ENCODE peak calls at places on chromosomes 11 and 22, in seven cellular contexts. One of them, this sample, is unnamed. For H3K36me3 and H3K27me3, the result is how much of the 10 kb centered on the place peaks cover.

GRCh38 chr11:1873048-1873812 is 18.5 kb downstream of the PRR33 start:
- DNase-seq in K562: no peak
- DNase-seq in heart left ventricle: no peak
- DNase-seq in psoas muscle: peak
- DNase-seq in body of pancreas: no peak
- DNase-seq in endodermal cell: no peak
- DNase-seq in uterus: peak
- DNase-seq in this sample: no peak

GRCh38 chr11:117146521-117146920 is 2.4 kb downstream of the PAFAH1B2 start:
- DNase-seq in K562: no peak
- DNase-seq in heart left ventricle: no peak
- DNase-seq in psoas muscle: no peak
- DNase-seq in body of pancreas: no peak
- DNase-seq in endodermal cell: peak
- DNase-seq in uterus: no peak
- DNase-seq in this sample: no peak

GRCh38 chr22:43110927-43111623 is 525 bp downstream of the BIK start:
- DNase-seq in K562: no peak
- DNase-seq in heart left ventricle: no peak
- DNase-seq in psoas muscle: no peak
- DNase-seq in body of pancreas: peak
- DNase-seq in endodermal cell: peak
- DNase-seq in uterus: no peak
- DNase-seq in this sample: no peak

GRCh38 chr11:88171982-88172381 is 3.3 kb downstream of the RAB38 start:
- DNase-seq in K562: no peak
- DNase-seq in heart left ventricle: no peak
- DNase-seq in psoas muscle: no peak
- DNase-seq in body of pancreas: no peak
- DNase-seq in endodermal cell: no peak
- DNase-seq in uterus: no peak
- DNase-seq in this sample: no peak

GRCh38 chr22:49208768-49209252 is 618.9 kb downstream of the BRD1 start:
- DNase-seq in K562: peak
- DNase-seq in heart left ventricle: peak
- DNase-seq in psoas muscle: no peak
- DNase-seq in body of pancreas: no peak
- DNase-seq in endodermal cell: peak
- DNase-seq in uterus: no peak
- DNase-seq in this sample: peak

GRCh38 chr11:47783087-47783610 is 16.0 kb upstream of the FNBP4 start:
- DNase-seq in K562: no peak
- DNase-seq in heart left ventricle: no peak
- DNase-seq in psoas muscle: no peak
- DNase-seq in body of pancreas: no peak
- DNase-seq in endodermal cell: no peak
- DNase-seq in uterus: no peak
- DNase-seq in this sample: no peak

GRCh38 chr22:49323751-49324415 is 503.8 kb downstream of the BRD1 start:
- DNase-seq in K562: no peak
- DNase-seq in heart left ventricle: no peak
- DNase-seq in psoas muscle: peak
- DNase-seq in body of pancreas: no peak
- DNase-seq in endodermal cell: peak
- DNase-seq in uterus: no peak
- DNase-seq in this sample: no peak

GRCh38 chr22:41449321-41449720 is 2.7 kb upstream of the TOB2 start:
- DNase-seq in K562: no peak
- DNase-seq in heart left ventricle: no peak
- DNase-seq in psoas muscle: peak
- DNase-seq in body of pancreas: no peak
- DNase-seq in endodermal cell: no peak
- DNase-seq in uterus: no peak
- DNase-seq in this sample: no peak

GRCh38 chr11:44434191-44434590 is 124.3 kb upstream of the ALX4 start:
- DNase-seq in K562: no peak
- DNase-seq in heart left ventricle: no peak
- DNase-seq in psoas muscle: no peak
- DNase-seq in body of pancreas: no peak
- DNase-seq in endodermal cell: peak
- DNase-seq in uterus: no peak
- DNase-seq in this sample: no peak

GRCh38 chr11:74636633-74637184 is 44.3 kb downstream of the POLD3 start:
- DNase-seq in K562: no peak
- DNase-seq in heart left ventricle: no peak
- DNase-seq in psoas muscle: no peak
- DNase-seq in body of pancreas: no peak
- DNase-seq in endodermal cell: no peak
- DNase-seq in uterus: no peak
- DNase-seq in this sample: no peak

GRCh38 chr11:14380947-14381555 is 22.1 kb upstream of the RRAS2 start:
- DNase-seq in K562: no peak
- DNase-seq in heart left ventricle: peak
- DNase-seq in psoas muscle: peak
- DNase-seq in body of pancreas: peak
- DNase-seq in endodermal cell: peak
- DNase-seq in uterus: peak
- DNase-seq in this sample: peak

GRCh38 chr11:101296896-101297295 is 167.3 kb upstream of the PGR start:
- DNase-seq in K562: no peak
- DNase-seq in heart left ventricle: no peak
- DNase-seq in psoas muscle: no peak
- DNase-seq in body of pancreas: no peak
- DNase-seq in endodermal cell: no peak
- DNase-seq in uterus: no peak
- DNase-seq in this sample: no peak

GRCh38 chr22:37051629-37052385 is at the start of gene KCTD17:
- DNase-seq in K562: peak
- DNase-seq in heart left ventricle: peak
- DNase-seq in psoas muscle: peak
- DNase-seq in body of pancreas: peak
- DNase-seq in endodermal cell: peak
- DNase-seq in uterus: peak
- DNase-seq in this sample: peak

GRCh38 chr11:45079943-45080719 is 66.3 kb upstream of the PRDM11 start:
- DNase-seq in K562: no peak
- DNase-seq in heart left ventricle: peak
- DNase-seq in psoas muscle: no peak
- DNase-seq in body of pancreas: no peak
- DNase-seq in endodermal cell: no peak
- DNase-seq in uterus: no peak
- DNase-seq in this sample: no peak

DNA sequence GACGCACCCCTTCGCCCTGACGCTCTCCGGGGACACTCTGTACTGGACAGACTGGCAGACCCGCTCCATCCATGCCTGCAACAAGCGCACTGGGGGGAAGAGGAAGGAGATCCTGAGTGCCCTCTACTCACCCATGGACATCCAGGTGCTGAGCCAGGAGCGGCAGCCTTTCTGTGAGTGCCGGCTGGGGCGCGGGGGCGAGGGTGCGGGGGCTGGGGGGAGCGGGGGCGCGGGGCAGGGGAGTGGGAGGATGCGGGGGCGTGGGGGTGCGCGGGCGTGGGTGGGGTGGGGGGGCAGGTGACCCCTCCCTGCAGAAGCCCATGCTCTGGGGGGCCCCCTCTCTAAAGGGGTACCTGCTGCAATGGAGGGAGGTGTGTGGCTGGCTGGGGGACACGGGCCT is 51.4 kb downstream of the LRP5 start:
- DNase-seq in K562: no peak
- DNase-seq in heart left ventricle: no peak
- DNase-seq in psoas muscle: no peak
- DNase-seq in body of pancreas: no peak
- DNase-seq in endodermal cell: no peak
- DNase-seq in uterus: no peak
- DNase-seq in this sample: no peak
- H3K27ac ChIP-seq in K562: no peak
- H3K27ac ChIP-seq in heart left ventricle: peak
- H3K27ac ChIP-seq in psoas muscle: no peak
- H3K27ac ChIP-seq in body of pancreas: no peak
- H3K27ac ChIP-seq in endodermal cell: no peak
- H3K27ac ChIP-seq in uterus: no peak
- H3K27ac ChIP-seq in this sample: no peak

DNA sequence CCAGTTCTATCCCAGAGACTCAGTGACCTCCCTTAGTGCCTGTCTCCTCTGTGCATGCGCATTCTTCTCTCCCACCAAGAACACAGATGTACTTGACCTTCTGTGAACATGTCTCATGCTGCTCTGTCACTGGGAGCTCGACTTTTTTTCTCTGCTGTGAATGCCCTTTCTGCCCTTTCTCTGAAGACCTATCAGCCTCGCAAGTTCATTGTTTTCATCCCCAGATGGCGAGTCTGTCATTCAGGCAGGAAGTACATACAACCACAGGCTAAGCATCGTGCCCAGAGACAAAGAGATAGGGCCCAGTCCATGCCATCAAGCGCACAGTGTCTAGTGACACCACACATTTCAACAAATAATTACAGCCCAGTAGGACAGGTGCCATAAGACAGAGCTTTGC is 50.4 kb upstream of the RAB1B start:
- DNase-seq in K562: no peak
- DNase-seq in heart left ventricle: no peak
- DNase-seq in psoas muscle: no peak
- DNase-seq in body of pancreas: no peak
- DNase-seq in endodermal cell: no peak
- DNase-seq in uterus: no peak
- DNase-seq in this sample: no peak
- H3K36me3 ChIP-seq in K562: half or more
- H3K36me3 ChIP-seq in heart left ventricle: half or more
- H3K36me3 ChIP-seq in psoas muscle: under half
- H3K36me3 ChIP-seq in body of pancreas: under half
- H3K36me3 ChIP-seq in endodermal cell: half or more
- H3K36me3 ChIP-seq in uterus: under half
- H3K36me3 ChIP-seq in this sample: under half

GRCh38 chr11:125163431-125164011 is 1.0 kb upstream of the PKNOX2 start:
- DNase-seq in K562: no peak
- DNase-seq in heart left ventricle: no peak
- DNase-seq in psoas muscle: no peak
- DNase-seq in body of pancreas: no peak
- DNase-seq in endodermal cell: peak
- DNase-seq in uterus: no peak
- DNase-seq in this sample: no peak
- H3K27me3 ChIP-seq in K562: under half
- H3K27me3 ChIP-seq in heart left ventricle: under half
- H3K27me3 ChIP-seq in psoas muscle: under half
- H3K27me3 ChIP-seq in body of pancreas: under half
- H3K27me3 ChIP-seq in endodermal cell: under half
- H3K27me3 ChIP-seq in uterus: under half
- H3K27me3 ChIP-seq in this sample: under half

GRCh38 chr11:119593346-119593745 is 135.7 kb downstream of the NECTIN1 start:
- DNase-seq in K562: no peak
- DNase-seq in heart left ventricle: no peak
- DNase-seq in psoas muscle: no peak
- DNase-seq in body of pancreas: no peak
- DNase-seq in endodermal cell: no peak
- DNase-seq in uterus: no peak
- DNase-seq in this sample: no peak
- H3K27ac ChIP-seq in K562: no peak
- H3K27ac ChIP-seq in heart left ventricle: no peak
- H3K27ac ChIP-seq in psoas muscle: no peak
- H3K27ac ChIP-seq in body of pancreas: no peak
- H3K27ac ChIP-seq in endodermal cell: no peak
- H3K27ac ChIP-seq in uterus: no peak
- H3K27ac ChIP-seq in this sample: no peak

GRCh38 chr11:19951558-19952083 is 208.7 kb downstream of the DBX1 start:
- DNase-seq in K562: peak
- DNase-seq in heart left ventricle: no peak
- DNase-seq in psoas muscle: no peak
- DNase-seq in body of pancreas: no peak
- DNase-seq in endodermal cell: no peak
- DNase-seq in uterus: no peak
- DNase-seq in this sample: peak

GRCh38 chr11:19946681-19947080 is 213.6 kb downstream of the DBX1 start:
- DNase-seq in K562: no peak
- DNase-seq in heart left ventricle: no peak
- DNase-seq in psoas muscle: no peak
- DNase-seq in body of pancreas: no peak
- DNase-seq in endodermal cell: no peak
- DNase-seq in uterus: no peak
- DNase-seq in this sample: no peak

GRCh38 chr11:19953342-19953741 is 206.9 kb downstream of the DBX1 start:
- DNase-seq in K562: no peak
- DNase-seq in heart left ventricle: no peak
- DNase-seq in psoas muscle: no peak
- DNase-seq in body of pancreas: no peak
- DNase-seq in endodermal cell: peak
- DNase-seq in uterus: no peak
- DNase-seq in this sample: no peak

GRCh38 chr11:19952101-19952605 is 208.1 kb downstream of the DBX1 start:
- DNase-seq in K562: no peak
- DNase-seq in heart left ventricle: no peak
- DNase-seq in psoas muscle: no peak
- DNase-seq in body of pancreas: no peak
- DNase-seq in endodermal cell: no peak
- DNase-seq in uterus: no peak
- DNase-seq in this sample: no peak

DNA sequence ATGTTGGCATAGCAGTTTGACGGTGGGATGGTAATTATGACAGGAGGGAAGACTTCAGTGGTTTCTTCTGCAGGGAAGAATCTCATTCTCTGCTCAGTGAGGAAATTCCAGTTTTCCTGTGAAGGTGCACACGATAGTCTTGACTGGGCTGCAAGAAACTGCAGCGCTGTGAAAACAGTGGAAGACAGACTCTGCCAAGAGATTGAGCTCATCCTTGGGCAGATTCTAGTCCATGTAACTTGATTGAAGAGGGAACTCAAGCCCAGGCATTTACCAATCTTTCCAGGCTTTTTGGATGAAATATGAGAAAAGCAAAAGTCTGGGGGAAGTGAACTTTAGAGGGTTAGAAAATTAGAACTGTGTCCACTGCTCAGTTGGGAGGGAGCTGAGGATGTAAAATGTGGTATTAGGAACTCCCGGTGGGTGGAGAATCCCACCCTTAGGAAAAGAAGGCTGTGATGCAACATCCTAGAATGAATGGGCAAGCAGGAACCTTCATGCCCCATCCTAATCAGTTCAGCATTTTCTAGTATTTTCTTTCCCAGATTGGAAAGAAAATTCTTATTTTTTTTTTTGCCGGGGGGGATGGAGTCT is 212.7 kb downstream of the DBX1 start:
- DNase-seq in K562: no peak
- DNase-seq in heart left ventricle: no peak
- DNase-seq in psoas muscle: no peak
- DNase-seq in body of pancreas: no peak
- DNase-seq in endodermal cell: no peak
- DNase-seq in uterus: no peak
- DNase-seq in this sample: no peak
- H3K36me3 ChIP-seq in K562: under half
- H3K36me3 ChIP-seq in heart left ventricle: under half
- H3K36me3 ChIP-seq in psoas muscle: under half
- H3K36me3 ChIP-seq in body of pancreas: under half
- H3K36me3 ChIP-seq in endodermal cell: under half
- H3K36me3 ChIP-seq in uterus: under half
- H3K36me3 ChIP-seq in this sample: under half